ENCODE peak calls at places on chromosome 13, in five cellular contexts. One of them, this sample, is unnamed.

GRCh38 chr13:83498486-83499190 is 383.6 kb downstream of the SLITRK1 start:
- DNase-seq in neuronal stem cell: no peak
- DNase-seq in IMR-90: peak
- DNase-seq in H1: no peak
- DNase-seq in H9: no peak
- DNase-seq in this sample: no peak

GRCh38 chr13:85665286-85665685 is 133.9 kb downstream of the SLITRK6 start:
- DNase-seq in neuronal stem cell: no peak
- DNase-seq in IMR-90: peak
- DNase-seq in H1: no peak
- DNase-seq in H9: no peak
- DNase-seq in this sample: no peak

GRCh38 chr13:20729633-20730585 is 26.4 kb downstream of the IL17D start:
- DNase-seq in neuronal stem cell: no peak
- DNase-seq in IMR-90: no peak
- DNase-seq in H1: no peak
- DNase-seq in H9: no peak
- DNase-seq in this sample: no peak

GRCh38 chr13:113897161-113897560 is 33.3 kb upstream of the GAS6 start:
- DNase-seq in neuronal stem cell: no peak
- DNase-seq in IMR-90: peak
- DNase-seq in H1: no peak
- DNase-seq in H9: no peak
- DNase-seq in this sample: peak

GRCh38 chr13:113493315-113493951 is 2.9 kb upstream of the DCUN1D2 start:
- DNase-seq in neuronal stem cell: no peak
- DNase-seq in IMR-90: peak
- DNase-seq in H1: no peak
- DNase-seq in H9: no peak
- DNase-seq in this sample: peak

GRCh38 chr13:114112826-114113322 is 19.5 kb downstream of the RASA3 start:
- DNase-seq in neuronal stem cell: no peak
- DNase-seq in IMR-90: no peak
- DNase-seq in H1: no peak
- DNase-seq in H9: no peak
- DNase-seq in this sample: no peak

GRCh38 chr13:100434010-100434763 is 154.4 kb downstream of the GGACT start:
- DNase-seq in neuronal stem cell: no peak
- DNase-seq in IMR-90: peak
- DNase-seq in H1: no peak
- DNase-seq in H9: no peak
- DNase-seq in this sample: no peak

GRCh38 chr13:35723820-35724219 is 247.3 kb upstream of the MAB21L1 start:
- DNase-seq in neuronal stem cell: no peak
- DNase-seq in IMR-90: peak
- DNase-seq in H1: no peak
- DNase-seq in H9: no peak
- DNase-seq in this sample: peak

GRCh38 chr13:99977912-99978780 is 3.4 kb upstream of the ZIC2 start:
- DNase-seq in neuronal stem cell: no peak
- DNase-seq in IMR-90: no peak
- DNase-seq in H1: peak
- DNase-seq in H9: peak
- DNase-seq in this sample: no peak

GRCh38 chr13:112657850-112658445 is 31.9 kb upstream of the ATP11A start:
- DNase-seq in neuronal stem cell: no peak
- DNase-seq in IMR-90: peak
- DNase-seq in H1: no peak
- DNase-seq in H9: peak
- DNase-seq in this sample: peak

GRCh38 chr13:31909889-31910551 is 121.6 kb upstream of the FRY start:
- DNase-seq in neuronal stem cell: peak
- DNase-seq in IMR-90: peak
- DNase-seq in H1: no peak
- DNase-seq in H9: no peak
- DNase-seq in this sample: peak

GRCh38 chr13:74288361-74288911 is 154.2 kb upstream of the KLF12 start:
- DNase-seq in neuronal stem cell: peak
- DNase-seq in IMR-90: no peak
- DNase-seq in H1: peak
- DNase-seq in H9: peak
- DNase-seq in this sample: no peak

GRCh38 chr13:113410472-113411201 is 42.7 kb downstream of the ADPRHL1 start:
- DNase-seq in neuronal stem cell: no peak
- DNase-seq in IMR-90: peak
- DNase-seq in H1: no peak
- DNase-seq in H9: no peak
- DNase-seq in this sample: peak

GRCh38 chr13:39913928-39914327 is 258.5 kb downstream of the COG6 start:
- DNase-seq in neuronal stem cell: no peak
- DNase-seq in IMR-90: no peak
- DNase-seq in H1: no peak
- DNase-seq in H9: no peak
- DNase-seq in this sample: peak

GRCh38 chr13:80979035-80979641 is 638.2 kb upstream of the SPRY2 start:
- DNase-seq in neuronal stem cell: peak
- DNase-seq in IMR-90: peak
- DNase-seq in H1: no peak
- DNase-seq in H9: peak
- DNase-seq in this sample: peak

GRCh38 chr13:43879323-43880181 is at the start of the genes CCDC122 and LACC1:
- DNase-seq in neuronal stem cell: peak
- DNase-seq in IMR-90: peak
- DNase-seq in H1: peak
- DNase-seq in H9: peak
- DNase-seq in this sample: peak

GRCh38 chr13:73230714-73231113 is 171.9 kb downstream of the KLF5 start:
- DNase-seq in neuronal stem cell: no peak
- DNase-seq in IMR-90: no peak
- DNase-seq in H1: no peak
- DNase-seq in H9: no peak
- DNase-seq in this sample: no peak

GRCh38 chr13:81393686-81394085 is 1052.8 kb upstream of the SPRY2 start:
- DNase-seq in neuronal stem cell: no peak
- DNase-seq in IMR-90: no peak
- DNase-seq in H1: no peak
- DNase-seq in H9: no peak
- DNase-seq in this sample: no peak

GRCh38 chr13:79128158-79128557 is 277.9 kb downstream of the RBM26 start:
- DNase-seq in neuronal stem cell: no peak
- DNase-seq in IMR-90: peak
- DNase-seq in H1: no peak
- DNase-seq in H9: no peak
- DNase-seq in this sample: peak

GRCh38 chr13:51614350-51614786 is 30.1 kb downstream of the WDFY2 start:
- DNase-seq in neuronal stem cell: no peak
- DNase-seq in IMR-90: no peak
- DNase-seq in H1: no peak
- DNase-seq in H9: no peak
- DNase-seq in this sample: peak

GRCh38 chr13:114044486-114044885 is 70.6 kb upstream of the C13orf46 start:
- DNase-seq in neuronal stem cell: no peak
- DNase-seq in IMR-90: peak
- DNase-seq in H1: no peak
- DNase-seq in H9: no peak
- DNase-seq in this sample: no peak

GRCh38 chr13:24740014-24740890 is 23.7 kb upstream of the RNF17 start:
- DNase-seq in neuronal stem cell: no peak
- DNase-seq in IMR-90: no peak
- DNase-seq in H1: no peak
- DNase-seq in H9: no peak
- DNase-seq in this sample: no peak
- H2AFZ ChIP-seq in neuronal stem cell: no peak
- H2AFZ ChIP-seq in IMR-90: no peak
- H2AFZ ChIP-seq in H1: no peak
- H2AFZ ChIP-seq in H9: no peak
- H2AFZ ChIP-seq in this sample: no peak

DNA sequence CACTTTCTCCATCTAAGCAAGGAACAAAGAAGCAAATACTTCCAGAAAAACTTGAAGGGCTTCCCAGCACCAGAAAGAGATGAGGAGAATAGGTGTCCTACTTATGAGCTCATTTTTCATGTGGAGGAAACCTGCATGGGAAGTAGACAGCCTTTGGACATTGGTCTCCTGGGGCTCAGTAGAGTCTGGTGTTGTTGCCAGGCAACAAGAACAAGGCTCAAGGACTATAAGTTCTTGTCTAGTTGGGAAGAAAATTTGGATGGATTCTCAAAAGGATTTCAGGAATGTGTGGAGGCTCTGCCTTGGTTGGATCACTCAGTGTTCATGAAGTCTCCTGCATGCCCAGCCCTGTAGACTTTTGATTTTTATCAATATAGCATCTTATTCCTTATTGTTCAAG is 84.5 kb downstream of the MBNL2 start:
- DNase-seq in neuronal stem cell: no peak
- DNase-seq in IMR-90: no peak
- DNase-seq in H1: no peak
- DNase-seq in H9: no peak
- DNase-seq in this sample: no peak
- H2BK5ac ChIP-seq in neuronal stem cell: no peak
- H2BK5ac ChIP-seq in IMR-90: peak
- H2BK5ac ChIP-seq in H1: no peak
- H2BK5ac ChIP-seq in H9: no peak
- H2BK5ac ChIP-seq in this sample: no peak

DNA sequence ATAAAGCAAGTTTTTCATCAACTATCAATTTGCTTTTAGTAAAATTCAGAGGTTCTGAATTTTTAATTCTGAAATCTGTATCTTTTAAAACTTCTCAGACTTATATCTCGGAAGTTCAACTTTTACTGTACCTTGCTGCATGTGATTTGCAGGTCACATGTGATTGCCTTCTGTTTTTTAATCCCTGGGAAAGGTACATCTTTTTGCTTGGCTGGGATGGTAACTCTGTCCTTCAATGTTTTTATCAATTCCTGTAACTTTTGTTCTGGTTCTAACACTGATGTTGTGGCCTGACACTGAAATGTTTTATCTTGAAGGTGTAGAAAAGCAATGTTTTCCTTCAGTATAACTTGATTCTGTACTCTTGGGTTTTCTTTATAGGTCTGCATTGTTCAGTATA is 16.2 kb upstream of the NAA16 start:
- DNase-seq in neuronal stem cell: no peak
- DNase-seq in IMR-90: no peak
- DNase-seq in H1: no peak
- DNase-seq in H9: no peak
- DNase-seq in this sample: no peak
- H2AFZ ChIP-seq in neuronal stem cell: no peak
- H2AFZ ChIP-seq in IMR-90: no peak
- H2AFZ ChIP-seq in H1: no peak
- H2AFZ ChIP-seq in H9: no peak
- H2AFZ ChIP-seq in this sample: no peak

GRCh38 chr13:28136916-28137315 is 1.4 kb upstream of the PAN3 start:
- DNase-seq in neuronal stem cell: no peak
- DNase-seq in IMR-90: no peak
- DNase-seq in H1: no peak
- DNase-seq in H9: no peak
- DNase-seq in this sample: no peak

GRCh38 chr13:28137556-28137955 is 789 bp upstream of the PAN3 start:
- DNase-seq in neuronal stem cell: no peak
- DNase-seq in IMR-90: no peak
- DNase-seq in H1: no peak
- DNase-seq in H9: no peak
- DNase-seq in this sample: no peak

GRCh38 chr13:28140433-28141125 is 2.2 kb downstream of the PAN3 start:
- DNase-seq in neuronal stem cell: no peak
- DNase-seq in IMR-90: peak
- DNase-seq in H1: no peak
- DNase-seq in H9: no peak
- DNase-seq in this sample: peak

GRCh38 chr13:28138756-28139470 is 568 bp downstream of the PAN3 start:
- DNase-seq in neuronal stem cell: peak
- DNase-seq in IMR-90: peak
- DNase-seq in H1: peak
- DNase-seq in H9: peak
- DNase-seq in this sample: peak

DNA sequence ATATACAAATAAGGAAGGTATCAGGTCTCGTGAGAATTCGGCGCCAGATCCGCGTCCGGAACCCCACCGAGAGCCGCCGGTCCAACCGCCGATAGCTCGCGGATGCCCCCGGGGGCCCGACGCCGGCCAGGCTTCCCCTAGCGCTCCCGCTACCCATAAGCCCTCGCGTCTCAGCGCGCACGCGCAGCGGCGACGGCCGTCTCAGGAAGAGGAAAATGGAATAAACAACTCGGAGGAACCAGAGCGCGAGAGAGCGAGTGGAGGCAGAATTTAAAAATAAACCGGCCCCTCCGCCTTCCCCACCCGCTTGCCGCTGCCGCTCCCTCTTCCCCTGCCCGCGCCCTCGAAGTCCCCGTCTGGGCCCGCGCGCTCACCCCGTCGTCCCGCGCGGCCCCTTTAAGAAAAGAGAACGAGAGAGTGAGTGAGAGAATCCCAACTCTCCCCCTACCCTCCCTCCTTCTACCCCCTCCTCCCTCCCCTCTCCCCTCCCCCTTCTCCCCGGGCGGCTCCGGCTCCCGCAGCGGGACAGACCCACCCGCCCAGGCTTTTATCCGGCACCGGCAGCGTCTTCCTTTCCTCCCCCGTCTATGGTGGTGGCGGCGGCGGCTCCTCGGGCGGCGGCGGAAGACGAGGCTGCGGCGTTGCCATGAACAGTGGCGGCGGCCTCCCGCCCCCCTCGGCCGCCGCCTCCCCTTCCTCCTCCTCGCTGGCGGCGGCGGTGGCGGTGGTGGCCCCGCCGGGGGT is at the start of gene PAN3:
- DNase-seq in neuronal stem cell: peak
- DNase-seq in IMR-90: peak
- DNase-seq in H1: peak
- DNase-seq in H9: peak
- DNase-seq in this sample: peak
- H2BK5ac ChIP-seq in neuronal stem cell: peak
- H2BK5ac ChIP-seq in IMR-90: peak
- H2BK5ac ChIP-seq in H1: peak
- H2BK5ac ChIP-seq in H9: no peak
- H2BK5ac ChIP-seq in this sample: peak

DNA sequence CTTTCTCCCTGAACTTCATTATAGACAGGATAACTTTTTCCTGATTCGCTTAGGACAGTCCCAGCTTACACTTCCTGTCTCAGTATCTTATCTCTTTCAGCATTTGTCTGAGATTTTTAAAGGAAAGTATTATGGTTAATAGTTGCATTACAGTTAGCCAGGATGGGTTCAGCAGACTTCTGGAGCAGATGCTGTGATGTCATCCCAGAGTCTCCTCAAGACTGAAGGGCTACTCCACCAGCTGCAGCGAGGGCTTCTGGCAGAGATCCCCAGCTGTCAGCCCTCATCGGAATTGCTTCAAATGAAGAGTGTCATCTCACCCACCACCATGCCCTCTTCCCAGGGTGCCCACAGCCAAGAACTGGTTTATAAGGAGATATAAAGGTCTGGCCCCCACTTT is 84.3 kb downstream of the FAM216B start:
- DNase-seq in neuronal stem cell: no peak
- DNase-seq in IMR-90: peak
- DNase-seq in H1: no peak
- DNase-seq in H9: peak
- DNase-seq in this sample: no peak
- H2AFZ ChIP-seq in neuronal stem cell: no peak
- H2AFZ ChIP-seq in IMR-90: no peak
- H2AFZ ChIP-seq in H1: no peak
- H2AFZ ChIP-seq in H9: no peak
- H2AFZ ChIP-seq in this sample: no peak